ENCODE peak calls at places on chromosomes 16 and 17, in ten cellular contexts. O, A, V, K, P, T, C, I, R and G are unnamed samples.

GRCh38 chr16:1929578-1930337 is 11.5 kb upstream of the HS3ST6 start:
- DNase-seq in O (peak), A (peak), V (peak), K (peak), P (peak), T (peak), C (no peak), I (peak), R (peak), G (peak)

GRCh38 chr16:30533146-30533522 is 1.5 kb downstream of the ZNF747 start:
- DNase-seq in O (no peak), A (peak), V (no peak), K (no peak), P (no peak), T (no peak), C (no peak), I (no peak), R (no peak), G (no peak)

GRCh38 chr16:10738231-10739077 is 5.2 kb upstream of the NUBP1 start:
- DNase-seq in O (peak), A (peak), V (peak), K (peak), P (peak), T (no peak), C (no peak), I (no peak), R (no peak), G (peak)

GRCh38 chr17:66580601-66581385 is 254.1 kb upstream of the CACNG5 start:
- DNase-seq in O (no peak), A (peak), V (no peak), K (no peak), P (peak), T (no peak), C (peak), I (peak), R (no peak), G (no peak)

GRCh38 chr16:2487517-2487842 is 12.6 kb downstream of the TBC1D24 start:
- DNase-seq in O (no peak), A (peak), V (no peak), K (no peak), P (no peak), T (no peak), C (no peak), I (no peak), R (no peak), G (no peak)

GRCh38 chr16:85988723-85989313 is 89.9 kb downstream of the IRF8 start:
- DNase-seq in O (no peak), A (no peak), V (no peak), K (no peak), P (no peak), T (no peak), C (no peak), I (no peak), R (no peak), G (peak)

GRCh38 chr17:48547839-48548686 is 3.2 kb upstream of the HOXB2 start:
- DNase-seq in O (no peak), A (no peak), V (no peak), K (peak), P (no peak), T (no peak), C (no peak), I (no peak), R (no peak), G (no peak)

GRCh38 chr16:88393571-88393970 is 10.8 kb downstream of the ZNF469 start:
- DNase-seq in O (no peak), A (no peak), V (no peak), K (no peak), P (no peak), T (no peak), C (no peak), I (no peak), R (no peak), G (no peak)

GRCh38 chr16:84810518-84811273 is 9.1 kb upstream of the CRISPLD2 start:
- DNase-seq in O (no peak), A (no peak), V (no peak), K (peak), P (peak), T (no peak), C (no peak), I (peak), R (no peak), G (peak)

GRCh38 chr17:17840751-17841591 is 4.2 kb upstream of the SREBF1 start:
- DNase-seq in O (no peak), A (no peak), V (peak), K (no peak), P (peak), T (no peak), C (no peak), I (peak), R (no peak), G (no peak)

GRCh38 chr16:24568392-24568791 is 29.0 kb downstream of the RBBP6 start:
- DNase-seq in O (no peak), A (no peak), V (no peak), K (no peak), P (peak), T (no peak), C (no peak), I (peak), R (no peak), G (no peak)

GRCh38 chr16:9311303-9311954 is 220.0 kb downstream of the HAPSTR1 start:
- DNase-seq in O (no peak), A (peak), V (peak), K (no peak), P (no peak), T (peak), C (no peak), I (no peak), R (no peak), G (no peak)

GRCh38 chr17:45759761-45760160 is 24.4 kb upstream of the CRHR1 start:
- DNase-seq in O (no peak), A (no peak), V (no peak), K (no peak), P (peak), T (no peak), C (no peak), I (no peak), R (no peak), G (no peak)

GRCh38 chr16:73192227-73192894 is 144.4 kb upstream of the ZFHX3 start:
- DNase-seq in O (no peak), A (no peak), V (peak), K (no peak), P (peak), T (no peak), C (peak), I (no peak), R (no peak), G (no peak)

GRCh38 chr17:75087558-75088453 is at the start of gene SLC16A5:
- DNase-seq in O (peak), A (peak), V (no peak), K (peak), P (peak), T (peak), C (peak), I (peak), R (no peak), G (peak)

GRCh38 chr17:62737513-62737912 is 70.6 kb downstream of the MARCHF10 start:
- DNase-seq in O (no peak), A (no peak), V (no peak), K (no peak), P (no peak), T (no peak), C (no peak), I (no peak), R (no peak), G (no peak)

GRCh38 chr17:29931253-29931932 is 1.4 kb upstream of the SSH2 start:
- DNase-seq in O (no peak), A (peak), V (peak), K (peak), P (peak), T (peak), C (no peak), I (peak), R (peak), G (peak)

GRCh38 chr16:27389272-27389961 is 12.6 kb upstream of the IL21R start:
- DNase-seq in O (no peak), A (no peak), V (no peak), K (peak), P (no peak), T (no peak), C (no peak), I (no peak), R (no peak), G (no peak)